ENCODE peak calls at places on chromosomes 2 and 18, in eight cellular contexts. One of them, this sample, is unnamed.

GRCh38 chr2:188291142-188291616 is 495 bp upstream of the GULP1 start:
- DNase-seq in fibroblast of lung: peak; percentile 51
- DNase-seq in breast epithelium: no peak
- DNase-seq in A549: peak; percentile 54
- DNase-seq in CD8-positive, alpha-beta T cell: no peak
- DNase-seq in vagina: no peak
- DNase-seq in Karpas-422: no peak
- DNase-seq in WERI-Rb-1: no peak
- DNase-seq in this sample: no peak

GRCh38 chr18:23238651-23239349 is 103.5 kb downstream of the CABLES1 start:
- DNase-seq in WERI-Rb-1: no peak
- DNase-seq in A549: no peak
- DNase-seq in CD8-positive, alpha-beta T cell: no peak
- DNase-seq in Karpas-422: no peak
- DNase-seq in vagina: no peak
- DNase-seq in breast epithelium: peak; percentile 56
- DNase-seq in fibroblast of lung: peak; percentile 23
- DNase-seq in this sample: no peak

GRCh38 chr2:200863655-200864205 is 728 bp downstream of the CLK1 start:
- DNase-seq in A549: peak; percentile 39
- DNase-seq in breast epithelium: no peak
- DNase-seq in WERI-Rb-1: no peak
- DNase-seq in fibroblast of lung: peak; percentile 43
- DNase-seq in vagina: no peak
- DNase-seq in CD8-positive, alpha-beta T cell: no peak
- DNase-seq in Karpas-422: peak; percentile 66
- DNase-seq in this sample: no peak

GRCh38 chr2:8877332-8877731 is 39.9 kb upstream of the KIDINS220 start:
- DNase-seq in CD8-positive, alpha-beta T cell: no peak
- DNase-seq in A549: no peak
- DNase-seq in vagina: no peak
- DNase-seq in fibroblast of lung: no peak
- DNase-seq in WERI-Rb-1: no peak
- DNase-seq in breast epithelium: no peak
- DNase-seq in Karpas-422: no peak
- DNase-seq in this sample: no peak

GRCh38 chr2:173090291-173090877 is 14.7 kb downstream of the MAP3K20 start:
- DNase-seq in Karpas-422: no peak
- DNase-seq in A549: peak; percentile 52
- DNase-seq in CD8-positive, alpha-beta T cell: no peak
- DNase-seq in vagina: no peak
- DNase-seq in breast epithelium: no peak
- DNase-seq in WERI-Rb-1: no peak
- DNase-seq in fibroblast of lung: peak; percentile 72
- DNase-seq in this sample: no peak

GRCh38 chr2:174874081-174874480 is 109.8 kb upstream of the CHRNA1 start:
- DNase-seq in Karpas-422: no peak
- DNase-seq in A549: no peak
- DNase-seq in vagina: no peak
- DNase-seq in fibroblast of lung: peak; percentile 28
- DNase-seq in WERI-Rb-1: no peak
- DNase-seq in breast epithelium: no peak
- DNase-seq in CD8-positive, alpha-beta T cell: no peak
- DNase-seq in this sample: no peak

GRCh38 chr2:12577086-12577485 is 139.7 kb upstream of the TRIB2 start:
- DNase-seq in WERI-Rb-1: no peak
- DNase-seq in Karpas-422: no peak
- DNase-seq in CD8-positive, alpha-beta T cell: no peak
- DNase-seq in A549: no peak
- DNase-seq in fibroblast of lung: no peak
- DNase-seq in vagina: no peak
- DNase-seq in breast epithelium: no peak
- DNase-seq in this sample: no peak

GRCh38 chr2:74560591-74560990 is 6.1 kb downstream of the DOK1 start:
- DNase-seq in vagina: no peak
- DNase-seq in breast epithelium: peak; percentile 58
- DNase-seq in A549: no peak
- DNase-seq in fibroblast of lung: no peak
- DNase-seq in WERI-Rb-1: no peak
- DNase-seq in CD8-positive, alpha-beta T cell: no peak
- DNase-seq in Karpas-422: no peak
- DNase-seq in this sample: no peak

DNA sequence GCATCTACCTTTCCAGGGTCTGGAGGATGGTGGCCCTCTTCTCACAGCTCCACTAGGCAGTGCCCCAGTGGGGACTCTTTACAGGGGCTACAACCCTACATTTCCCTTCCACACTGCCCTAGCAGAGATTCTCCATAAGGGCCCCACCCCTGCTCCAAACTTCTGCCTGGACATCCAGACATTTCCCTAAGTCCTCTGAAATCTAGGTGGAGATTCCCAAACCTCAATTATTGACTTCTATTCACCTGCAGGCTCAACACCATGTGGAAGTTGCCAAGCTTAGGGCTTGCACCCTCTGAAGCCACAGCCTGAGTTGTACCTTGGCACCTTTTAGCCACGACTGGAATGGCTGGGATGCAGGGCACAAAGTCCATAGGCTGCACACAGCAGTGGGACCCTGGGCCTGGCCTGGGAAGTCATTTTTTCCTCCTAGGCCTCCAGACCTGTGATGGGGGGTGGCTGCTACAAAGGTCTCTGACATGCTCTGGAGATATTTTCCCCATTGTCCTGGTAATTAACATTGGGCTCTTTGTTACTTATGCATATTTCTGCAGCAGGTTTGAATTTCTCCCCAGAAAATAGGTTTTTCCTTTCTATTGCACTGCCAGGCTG is 53.7 kb upstream of the ST3GAL5 start:
- DNase-seq in Karpas-422: no peak
- DNase-seq in vagina: no peak
- DNase-seq in A549: no peak
- DNase-seq in WERI-Rb-1: no peak
- DNase-seq in fibroblast of lung: no peak
- DNase-seq in CD8-positive, alpha-beta T cell: no peak
- DNase-seq in breast epithelium: no peak
- DNase-seq in this sample: no peak
- H3K9me3 ChIP-seq in Karpas-422: peaks cover 6% of the 10 kb centered on the region
- H3K9me3 ChIP-seq in vagina: no peaks in the 10 kb centered on the region
- H3K9me3 ChIP-seq in A549: peaks cover 54% of the 10 kb centered on the region
- H3K9me3 ChIP-seq in WERI-Rb-1: peaks cover 40% of the 10 kb centered on the region
- H3K9me3 ChIP-seq in fibroblast of lung: no peaks in the 10 kb centered on the region
- H3K9me3 ChIP-seq in CD8-positive, alpha-beta T cell: peaks cover 3% of the 10 kb centered on the region
- H3K9me3 ChIP-seq in breast epithelium: peaks cover 13% of the 10 kb centered on the region
- H3K9me3 ChIP-seq in this sample: no peaks in the 10 kb centered on the region

GRCh38 chr2:15168116-15168515 is 393.0 kb downstream of the NBAS start:
- DNase-seq in vagina: peak; percentile 1
- DNase-seq in fibroblast of lung: no peak
- DNase-seq in breast epithelium: no peak
- DNase-seq in WERI-Rb-1: no peak
- DNase-seq in CD8-positive, alpha-beta T cell: no peak
- DNase-seq in A549: no peak
- DNase-seq in Karpas-422: no peak
- DNase-seq in this sample: no peak

GRCh38 chr2:15170068-15170775 is 390.9 kb downstream of the NBAS start:
- DNase-seq in vagina: peak; percentile 72
- DNase-seq in CD8-positive, alpha-beta T cell: no peak
- DNase-seq in WERI-Rb-1: no peak
- DNase-seq in fibroblast of lung: peak; percentile 49
- DNase-seq in breast epithelium: no peak
- DNase-seq in A549: no peak
- DNase-seq in Karpas-422: no peak
- DNase-seq in this sample: no peak

GRCh38 chr2:15172825-15173224 is 388.3 kb downstream of the NBAS start:
- DNase-seq in CD8-positive, alpha-beta T cell: no peak
- DNase-seq in WERI-Rb-1: no peak
- DNase-seq in fibroblast of lung: no peak
- DNase-seq in Karpas-422: no peak
- DNase-seq in vagina: no peak
- DNase-seq in breast epithelium: no peak
- DNase-seq in A549: no peak
- DNase-seq in this sample: no peak

GRCh38 chr2:15166878-15167277 is 394.3 kb downstream of the NBAS start:
- DNase-seq in fibroblast of lung: no peak
- DNase-seq in CD8-positive, alpha-beta T cell: no peak
- DNase-seq in A549: no peak
- DNase-seq in vagina: no peak
- DNase-seq in Karpas-422: no peak
- DNase-seq in breast epithelium: no peak
- DNase-seq in WERI-Rb-1: no peak
- DNase-seq in this sample: no peak

DNA sequence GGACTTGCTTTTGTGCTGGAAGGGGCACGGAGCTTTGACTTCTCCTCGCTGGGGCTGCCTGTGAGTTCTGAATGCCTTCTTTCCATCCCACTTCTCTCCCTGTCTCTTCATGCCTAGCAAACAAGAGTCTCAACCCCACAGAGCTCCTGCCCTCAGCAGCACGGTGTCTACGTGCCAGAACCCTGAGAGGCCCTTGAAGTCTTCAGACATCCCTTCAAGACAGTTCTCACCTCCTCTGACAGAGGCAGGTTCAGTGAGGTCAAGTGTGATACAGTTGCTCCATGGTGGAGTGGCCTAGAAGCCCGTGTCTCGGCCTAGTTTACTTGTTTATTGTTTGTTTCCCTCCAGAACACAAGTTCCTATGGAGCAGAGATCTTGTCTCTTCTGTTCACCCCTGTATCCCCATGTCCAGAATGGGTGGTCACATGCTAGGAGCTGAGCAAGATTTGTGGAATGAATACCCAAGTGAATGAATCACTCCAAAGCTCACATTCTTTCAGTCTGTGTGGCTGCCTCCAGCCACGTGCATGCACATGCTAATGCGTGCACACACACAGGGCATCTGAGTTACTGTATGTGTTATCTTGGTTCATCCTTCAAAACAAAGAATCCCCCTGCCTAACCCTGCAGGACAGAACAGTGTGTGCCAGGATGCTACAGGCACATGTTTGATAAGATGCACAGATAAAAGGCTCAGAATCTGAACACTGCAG is 391.7 kb downstream of the NBAS start:
- DNase-seq in vagina: peak; percentile 78
- DNase-seq in WERI-Rb-1: no peak
- DNase-seq in breast epithelium: no peak
- DNase-seq in A549: peak; percentile 59
- DNase-seq in CD8-positive, alpha-beta T cell: no peak
- DNase-seq in Karpas-422: no peak
- DNase-seq in fibroblast of lung: peak; percentile 90
- DNase-seq in this sample: no peak
- H3K4me3 ChIP-seq in vagina: no peak overlapping the region
- H3K4me3 ChIP-seq in WERI-Rb-1: no peak overlapping the region
- H3K4me3 ChIP-seq in breast epithelium: no peak overlapping the region
- H3K4me3 ChIP-seq in A549: no peak overlapping the region
- H3K4me3 ChIP-seq in CD8-positive, alpha-beta T cell: no peak overlapping the region
- H3K4me3 ChIP-seq in Karpas-422: no peak overlapping the region
- H3K4me3 ChIP-seq in fibroblast of lung: no peak overlapping the region
- H3K4me3 ChIP-seq in this sample: no peak overlapping the region

GRCh38 chr18:63311481-63312409 is 7.8 kb downstream of the BCL2 start:
- DNase-seq in CD8-positive, alpha-beta T cell: no peak
- DNase-seq in vagina: no peak
- DNase-seq in breast epithelium: no peak
- DNase-seq in Karpas-422: peak; percentile 62
- DNase-seq in WERI-Rb-1: no peak
- DNase-seq in fibroblast of lung: no peak
- DNase-seq in A549: no peak
- DNase-seq in this sample: no peak

GRCh38 chr18:63306249-63306648 is 13.3 kb downstream of the BCL2 start:
- DNase-seq in vagina: no peak
- DNase-seq in WERI-Rb-1: no peak
- DNase-seq in A549: no peak
- DNase-seq in CD8-positive, alpha-beta T cell: no peak
- DNase-seq in Karpas-422: no peak
- DNase-seq in fibroblast of lung: no peak
- DNase-seq in breast epithelium: no peak
- DNase-seq in this sample: no peak

GRCh38 chr18:63309422-63309821 is 10.1 kb downstream of the BCL2 start:
- DNase-seq in fibroblast of lung: no peak
- DNase-seq in breast epithelium: no peak
- DNase-seq in A549: no peak
- DNase-seq in CD8-positive, alpha-beta T cell: no peak
- DNase-seq in Karpas-422: peak; percentile 51
- DNase-seq in vagina: no peak
- DNase-seq in WERI-Rb-1: no peak
- DNase-seq in this sample: no peak

GRCh38 chr18:63306819-63307554 is 12.6 kb downstream of the BCL2 start:
- DNase-seq in breast epithelium: no peak
- DNase-seq in fibroblast of lung: no peak
- DNase-seq in Karpas-422: no peak
- DNase-seq in CD8-positive, alpha-beta T cell: no peak
- DNase-seq in WERI-Rb-1: no peak
- DNase-seq in A549: no peak
- DNase-seq in vagina: no peak
- DNase-seq in this sample: no peak

DNA sequence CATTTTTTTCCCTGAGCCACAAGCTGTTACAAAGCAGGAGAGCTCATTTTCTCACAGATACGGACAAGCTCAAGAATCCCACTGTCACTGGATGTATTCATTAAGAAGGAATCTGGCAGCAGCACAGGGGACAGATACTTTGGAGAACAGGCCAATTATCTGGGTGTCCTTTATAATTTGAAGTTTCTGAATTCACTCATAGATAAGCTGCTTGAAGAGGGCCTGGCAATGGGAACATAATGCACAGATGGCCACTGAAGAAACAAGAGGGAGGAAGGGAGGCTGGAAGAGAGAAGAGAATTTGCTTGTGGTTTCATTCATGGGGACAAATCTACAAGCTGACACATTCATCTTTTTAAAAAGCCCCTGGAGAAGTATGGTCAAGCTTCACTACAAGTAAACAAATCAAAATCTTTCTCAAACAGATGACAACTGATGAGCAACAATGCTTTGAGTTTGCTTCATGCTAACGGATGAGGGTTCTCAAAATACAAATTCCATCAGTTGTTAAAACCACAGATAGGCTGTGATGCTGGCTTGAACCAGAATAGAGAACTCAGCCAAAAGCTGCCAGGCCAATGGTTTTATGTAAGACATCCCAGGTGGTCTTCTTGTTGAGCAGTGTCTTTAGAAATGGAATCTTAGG is 11.9 kb downstream of the BCL2 start:
- DNase-seq in Karpas-422: peak; percentile 58
- DNase-seq in vagina: no peak
- DNase-seq in breast epithelium: no peak
- DNase-seq in A549: no peak
- DNase-seq in CD8-positive, alpha-beta T cell: no peak
- DNase-seq in fibroblast of lung: peak; percentile 15
- DNase-seq in WERI-Rb-1: no peak
- DNase-seq in this sample: no peak
- H3K27ac ChIP-seq in Karpas-422: peak overlapping the region; percentile 37
- H3K27ac ChIP-seq in vagina: no peak overlapping the region
- H3K27ac ChIP-seq in breast epithelium: peak overlapping the region; percentile 63
- H3K27ac ChIP-seq in A549: no peak overlapping the region
- H3K27ac ChIP-seq in CD8-positive, alpha-beta T cell: no peak overlapping the region
- H3K27ac ChIP-seq in fibroblast of lung: no peak overlapping the region
- H3K27ac ChIP-seq in WERI-Rb-1: no peak overlapping the region
- H3K27ac ChIP-seq in this sample: no peak overlapping the region

DNA sequence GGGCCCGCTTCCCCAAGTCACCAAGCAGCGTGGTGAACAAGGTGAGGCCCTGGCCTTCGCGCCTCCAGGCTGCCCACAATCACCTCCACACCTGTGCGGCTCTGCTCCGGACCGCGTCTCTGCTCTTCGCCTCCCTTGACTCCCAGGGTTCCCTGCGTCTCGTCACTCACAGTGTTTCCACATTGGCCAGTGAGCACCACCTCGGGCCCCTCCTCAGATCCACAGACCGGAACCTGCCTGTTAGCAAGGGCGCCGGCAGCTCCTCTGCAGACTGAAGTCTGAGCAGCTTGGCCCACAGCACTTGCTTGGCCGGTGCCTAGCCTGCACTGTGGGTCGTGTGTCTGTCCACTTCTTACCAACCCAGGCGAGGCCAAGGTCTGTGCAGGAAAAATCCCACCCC is 155.3 kb upstream of the ALKAL2 start:
- DNase-seq in A549: no peak
- DNase-seq in fibroblast of lung: no peak
- DNase-seq in WERI-Rb-1: no peak
- DNase-seq in breast epithelium: no peak
- DNase-seq in Karpas-422: peak; percentile 67
- DNase-seq in CD8-positive, alpha-beta T cell: no peak
- DNase-seq in vagina: no peak
- DNase-seq in this sample: no peak
- H3K9me3 ChIP-seq in A549: no peaks in the 10 kb centered on the region
- H3K9me3 ChIP-seq in fibroblast of lung: no peaks in the 10 kb centered on the region
- H3K9me3 ChIP-seq in WERI-Rb-1: no peaks in the 10 kb centered on the region
- H3K9me3 ChIP-seq in breast epithelium: no peaks in the 10 kb centered on the region
- H3K9me3 ChIP-seq in Karpas-422: no peaks in the 10 kb centered on the region
- H3K9me3 ChIP-seq in CD8-positive, alpha-beta T cell: no peaks in the 10 kb centered on the region
- H3K9me3 ChIP-seq in vagina: no peaks in the 10 kb centered on the region
- H3K9me3 ChIP-seq in this sample: no peaks in the 10 kb centered on the region

This sample was measured in iPS DF 6.9.